ENCODE peak calls at places on chromosomes 4 and X, in ten cellular contexts. One of them, this sample, is unnamed.

GRCh38 chrX:24347871-24348270 is 12.6 kb upstream of the SUPT20HL1 start:
- DNase-seq in BJ: no peak
- DNase-seq in adrenal gland: no peak
- DNase-seq in body of pancreas: no peak
- DNase-seq in mammary epithelial cell: no peak
- DNase-seq in GM12864: no peak
- DNase-seq in epithelial cell of esophagus: no peak
- DNase-seq in heart left ventricle: no peak
- DNase-seq in heart right ventricle: no peak
- DNase-seq in BE2C: no peak
- DNase-seq in this sample: peak; percentile 61

GRCh38 chr4:71607780-71608673 is 175.9 kb downstream of the GC start:
- DNase-seq in BJ: peak; percentile 3
- DNase-seq in adrenal gland: no peak
- DNase-seq in body of pancreas: no peak
- DNase-seq in mammary epithelial cell: peak; percentile 11
- DNase-seq in GM12864: no peak
- DNase-seq in epithelial cell of esophagus: peak; percentile 87
- DNase-seq in heart left ventricle: no peak
- DNase-seq in heart right ventricle: no peak
- DNase-seq in BE2C: no peak
- DNase-seq in this sample: no peak

GRCh38 chrX:5823861-5824260 is 404.8 kb downstream of the NLGN4X start:
- DNase-seq in BJ: no peak
- DNase-seq in adrenal gland: no peak
- DNase-seq in body of pancreas: no peak
- DNase-seq in mammary epithelial cell: no peak
- DNase-seq in GM12864: no peak
- DNase-seq in epithelial cell of esophagus: no peak
- DNase-seq in heart left ventricle: no peak
- DNase-seq in heart right ventricle: no peak
- DNase-seq in BE2C: no peak
- DNase-seq in this sample: no peak

GRCh38 chr4:98996056-98996941 is 778 bp downstream of the METAP1 start:
- DNase-seq in BJ: no peak
- DNase-seq in adrenal gland: peak; percentile 29
- DNase-seq in body of pancreas: no peak
- DNase-seq in mammary epithelial cell: peak; percentile 53
- DNase-seq in GM12864: peak; percentile 13
- DNase-seq in epithelial cell of esophagus: peak; percentile 52
- DNase-seq in heart left ventricle: no peak
- DNase-seq in heart right ventricle: no peak
- DNase-seq in BE2C: no peak
- DNase-seq in this sample: peak; percentile 38

GRCh38 chr4:125266901-125267601 is 47.7 kb upstream of the FAT4 start:
- DNase-seq in BJ: peak; percentile 65
- DNase-seq in adrenal gland: no peak
- DNase-seq in body of pancreas: no peak
- DNase-seq in mammary epithelial cell: peak; percentile 96
- DNase-seq in GM12864: no peak
- DNase-seq in epithelial cell of esophagus: peak; percentile 97
- DNase-seq in heart left ventricle: no peak
- DNase-seq in heart right ventricle: no peak
- DNase-seq in BE2C: no peak
- DNase-seq in this sample: no peak

GRCh38 chr4:74794341-74794801 is at the start of gene BTC:
- DNase-seq in BJ: no peak
- DNase-seq in adrenal gland: peak; percentile 43
- DNase-seq in body of pancreas: peak; percentile 79
- DNase-seq in mammary epithelial cell: peak; percentile 52
- DNase-seq in GM12864: no peak
- DNase-seq in epithelial cell of esophagus: peak; percentile 59
- DNase-seq in heart left ventricle: peak; percentile 19
- DNase-seq in heart right ventricle: peak; percentile 13
- DNase-seq in BE2C: no peak
- DNase-seq in this sample: peak; percentile 60

GRCh38 chrX:101550825-101551767 is 749 bp downstream of the ARMCX1 start:
- DNase-seq in BJ: no peak
- DNase-seq in adrenal gland: peak; percentile 65
- DNase-seq in body of pancreas: peak; percentile 45
- DNase-seq in mammary epithelial cell: peak; percentile 4
- DNase-seq in GM12864: no peak
- DNase-seq in epithelial cell of esophagus: peak; percentile 29
- DNase-seq in heart left ventricle: peak; percentile 67
- DNase-seq in heart right ventricle: peak; percentile 46
- DNase-seq in BE2C: peak; percentile 57
- DNase-seq in this sample: peak; percentile 52

GRCh38 chr4:119116925-119117900 is 18.4 kb upstream of the MYOZ2 start:
- DNase-seq in BJ: no peak
- DNase-seq in adrenal gland: no peak
- DNase-seq in body of pancreas: no peak
- DNase-seq in mammary epithelial cell: no peak
- DNase-seq in GM12864: no peak
- DNase-seq in epithelial cell of esophagus: no peak
- DNase-seq in heart left ventricle: no peak
- DNase-seq in heart right ventricle: no peak
- DNase-seq in BE2C: no peak
- DNase-seq in this sample: no peak

GRCh38 chrX:69305333-69306062 is 140.2 kb upstream of the PJA1 start:
- DNase-seq in BJ: no peak
- DNase-seq in adrenal gland: no peak
- DNase-seq in body of pancreas: no peak
- DNase-seq in mammary epithelial cell: no peak
- DNase-seq in GM12864: no peak
- DNase-seq in epithelial cell of esophagus: no peak
- DNase-seq in heart left ventricle: no peak
- DNase-seq in heart right ventricle: no peak
- DNase-seq in BE2C: no peak
- DNase-seq in this sample: no peak

GRCh38 chr4:150379454-150379853 is 202.5 kb upstream of the MAB21L2 start:
- DNase-seq in BJ: no peak
- DNase-seq in adrenal gland: no peak
- DNase-seq in body of pancreas: no peak
- DNase-seq in mammary epithelial cell: peak; percentile 24
- DNase-seq in GM12864: no peak
- DNase-seq in epithelial cell of esophagus: peak; percentile 18
- DNase-seq in heart left ventricle: no peak
- DNase-seq in heart right ventricle: no peak
- DNase-seq in BE2C: no peak
- DNase-seq in this sample: no peak

GRCh38 chr4:29770627-29771026 is 949.5 kb upstream of the PCDH7 start:
- DNase-seq in BJ: no peak
- DNase-seq in adrenal gland: no peak
- DNase-seq in body of pancreas: no peak
- DNase-seq in mammary epithelial cell: no peak
- DNase-seq in GM12864: no peak
- DNase-seq in epithelial cell of esophagus: no peak
- DNase-seq in heart left ventricle: no peak
- DNase-seq in heart right ventricle: no peak
- DNase-seq in BE2C: no peak
- DNase-seq in this sample: no peak

GRCh38 chr4:121998024-121998423 is 46.2 kb upstream of the TRPC3 start:
- DNase-seq in BJ: no peak
- DNase-seq in adrenal gland: no peak
- DNase-seq in body of pancreas: no peak
- DNase-seq in mammary epithelial cell: no peak
- DNase-seq in GM12864: no peak
- DNase-seq in epithelial cell of esophagus: peak; percentile 20
- DNase-seq in heart left ventricle: no peak
- DNase-seq in heart right ventricle: no peak
- DNase-seq in BE2C: no peak
- DNase-seq in this sample: no peak

GRCh38 chr4:184755278-184755677 is 21.4 kb upstream of the CENPU start:
- DNase-seq in BJ: no peak
- DNase-seq in adrenal gland: no peak
- DNase-seq in body of pancreas: no peak
- DNase-seq in mammary epithelial cell: peak; percentile 77
- DNase-seq in GM12864: no peak
- DNase-seq in epithelial cell of esophagus: peak; percentile 78
- DNase-seq in heart left ventricle: peak; percentile 50
- DNase-seq in heart right ventricle: no peak
- DNase-seq in BE2C: no peak
- DNase-seq in this sample: no peak

GRCh38 chr4:3226467-3226866 is 22.5 kb upstream of the MSANTD1 start:
- DNase-seq in BJ: no peak
- DNase-seq in adrenal gland: peak; percentile 47
- DNase-seq in body of pancreas: peak; percentile 46
- DNase-seq in mammary epithelial cell: no peak
- DNase-seq in GM12864: no peak
- DNase-seq in epithelial cell of esophagus: no peak
- DNase-seq in heart left ventricle: no peak
- DNase-seq in heart right ventricle: no peak
- DNase-seq in BE2C: no peak
- DNase-seq in this sample: no peak

GRCh38 chrX:39196192-39197102 is 395.2 kb downstream of the MID1IP1 start:
- DNase-seq in BJ: no peak
- DNase-seq in adrenal gland: no peak
- DNase-seq in body of pancreas: peak; percentile 27
- DNase-seq in mammary epithelial cell: peak; percentile 72
- DNase-seq in GM12864: peak; percentile 72
- DNase-seq in epithelial cell of esophagus: peak; percentile 46
- DNase-seq in heart left ventricle: no peak
- DNase-seq in heart right ventricle: no peak
- DNase-seq in BE2C: no peak
- DNase-seq in this sample: peak; percentile 24

GRCh38 chrX:64204701-64205440 is 637 bp downstream of the AMER1 start:
- DNase-seq in BJ: no peak
- DNase-seq in adrenal gland: peak; percentile 54
- DNase-seq in body of pancreas: peak; percentile 35
- DNase-seq in mammary epithelial cell: peak; percentile 25
- DNase-seq in GM12864: no peak
- DNase-seq in epithelial cell of esophagus: peak; percentile 26
- DNase-seq in heart left ventricle: peak; percentile 55
- DNase-seq in heart right ventricle: peak; percentile 37
- DNase-seq in BE2C: peak; percentile 45
- DNase-seq in this sample: peak; percentile 36

DNA sequence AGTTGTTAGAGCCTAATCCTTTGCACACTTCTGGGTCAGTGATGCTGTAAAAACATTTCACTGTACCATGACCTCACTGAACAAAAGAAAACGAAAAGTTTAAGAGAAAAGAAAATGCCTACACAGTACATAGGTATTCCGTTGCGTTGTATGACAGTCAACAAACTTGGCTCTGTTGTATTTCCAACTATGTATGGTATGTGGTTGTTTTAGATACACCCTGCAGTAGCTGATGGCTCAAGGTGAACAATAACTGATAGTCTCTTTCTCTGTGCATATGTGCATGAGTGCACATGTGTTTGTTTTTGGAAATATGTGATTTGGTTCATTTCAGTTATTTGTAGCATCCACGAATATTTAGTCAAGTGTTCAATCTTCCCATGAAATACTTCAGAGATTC is 176.0 kb downstream of the BMPR1B start:
- DNase-seq in BJ: no peak
- DNase-seq in adrenal gland: no peak
- DNase-seq in body of pancreas: no peak
- DNase-seq in mammary epithelial cell: no peak
- DNase-seq in GM12864: no peak
- DNase-seq in epithelial cell of esophagus: peak; percentile 68
- DNase-seq in heart left ventricle: no peak
- DNase-seq in heart right ventricle: no peak
- DNase-seq in BE2C: no peak
- DNase-seq in this sample: no peak
- H3K4me3 ChIP-seq in BJ: no peak overlapping the region
- H3K4me3 ChIP-seq in adrenal gland: no peak overlapping the region
- H3K4me3 ChIP-seq in body of pancreas: no peak overlapping the region
- H3K4me3 ChIP-seq in mammary epithelial cell: no peak overlapping the region
- H3K4me3 ChIP-seq in GM12864: no peak overlapping the region
- H3K4me3 ChIP-seq in epithelial cell of esophagus: no peak overlapping the region
- H3K4me3 ChIP-seq in heart left ventricle: no peak overlapping the region
- H3K4me3 ChIP-seq in heart right ventricle: no peak overlapping the region
- H3K4me3 ChIP-seq in BE2C: no peak overlapping the region
- H3K4me3 ChIP-seq in this sample: no peak overlapping the region

DNA sequence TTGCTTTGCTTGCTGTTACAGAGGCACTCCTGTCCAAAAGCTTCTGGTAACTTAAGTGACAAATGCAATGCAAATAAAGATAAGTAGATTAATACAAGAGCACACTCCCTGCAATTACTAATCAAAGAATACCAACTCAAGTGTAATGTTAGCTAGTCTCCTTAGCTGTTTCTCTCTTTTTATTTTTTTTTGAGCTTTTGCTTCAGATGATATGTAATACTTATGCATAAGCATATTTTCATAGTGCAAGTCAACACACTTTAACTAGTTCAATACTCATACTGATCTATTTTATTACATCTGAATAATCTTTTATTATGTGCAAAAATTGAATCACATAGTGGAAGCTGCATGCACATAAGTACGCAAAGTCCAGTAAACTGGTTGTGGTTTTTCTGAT is 2.7 kb downstream of the SLC7A11 start:
- DNase-seq in BJ: no peak
- DNase-seq in adrenal gland: no peak
- DNase-seq in body of pancreas: no peak
- DNase-seq in mammary epithelial cell: no peak
- DNase-seq in GM12864: no peak
- DNase-seq in epithelial cell of esophagus: no peak
- DNase-seq in heart left ventricle: no peak
- DNase-seq in heart right ventricle: no peak
- DNase-seq in BE2C: no peak
- DNase-seq in this sample: no peak
- H3K4me3 ChIP-seq in BJ: peak overlapping the region; percentile 62
- H3K4me3 ChIP-seq in adrenal gland: no peak overlapping the region
- H3K4me3 ChIP-seq in body of pancreas: no peak overlapping the region
- H3K4me3 ChIP-seq in mammary epithelial cell: peak overlapping the region; percentile 94
- H3K4me3 ChIP-seq in GM12864: no peak overlapping the region
- H3K4me3 ChIP-seq in epithelial cell of esophagus: peak overlapping the region; percentile 22
- H3K4me3 ChIP-seq in heart left ventricle: no peak overlapping the region
- H3K4me3 ChIP-seq in heart right ventricle: no peak overlapping the region
- H3K4me3 ChIP-seq in BE2C: peak overlapping the region; percentile 78
- H3K4me3 ChIP-seq in this sample: no peak overlapping the region

DNA sequence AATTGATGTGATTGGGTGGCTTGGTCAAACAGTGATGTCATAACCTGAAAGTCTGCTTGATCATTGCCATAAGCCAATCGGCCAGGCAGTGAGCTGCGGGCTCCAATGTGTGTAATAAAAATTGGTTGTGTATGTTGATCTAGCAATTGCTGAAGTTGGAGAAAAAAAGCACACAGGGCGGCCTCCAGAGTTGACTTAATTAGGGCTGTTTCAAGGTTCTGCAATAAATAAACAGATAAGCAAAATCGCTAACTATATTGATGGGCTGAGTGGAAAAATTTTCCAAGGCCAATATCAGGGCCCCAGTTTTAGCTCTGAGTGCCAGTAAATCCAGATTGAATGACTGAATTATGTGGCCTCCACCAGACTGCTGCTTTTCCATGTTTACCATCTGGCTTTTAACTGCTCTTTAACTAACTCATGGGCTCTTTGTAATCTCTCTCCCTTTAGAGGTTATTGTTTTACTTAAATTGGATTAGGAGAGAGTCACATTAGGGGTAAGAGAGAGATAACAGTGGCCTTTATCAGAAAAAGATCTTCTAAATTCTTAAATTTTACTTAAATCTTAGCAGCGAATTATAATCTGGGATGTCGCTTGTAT is 160.6 kb upstream of the WDFY3 start:
- DNase-seq in BJ: no peak
- DNase-seq in adrenal gland: no peak
- DNase-seq in body of pancreas: no peak
- DNase-seq in mammary epithelial cell: no peak
- DNase-seq in GM12864: no peak
- DNase-seq in epithelial cell of esophagus: no peak
- DNase-seq in heart left ventricle: no peak
- DNase-seq in heart right ventricle: no peak
- DNase-seq in BE2C: peak; percentile 32
- DNase-seq in this sample: no peak
- H3K4me3 ChIP-seq in BJ: no peak overlapping the region
- H3K4me3 ChIP-seq in adrenal gland: no peak overlapping the region
- H3K4me3 ChIP-seq in body of pancreas: no peak overlapping the region
- H3K4me3 ChIP-seq in mammary epithelial cell: no peak overlapping the region
- H3K4me3 ChIP-seq in GM12864: no peak overlapping the region
- H3K4me3 ChIP-seq in epithelial cell of esophagus: no peak overlapping the region
- H3K4me3 ChIP-seq in heart left ventricle: no peak overlapping the region
- H3K4me3 ChIP-seq in heart right ventricle: no peak overlapping the region
- H3K4me3 ChIP-seq in BE2C: peak overlapping the region; percentile 49
- H3K4me3 ChIP-seq in this sample: no peak overlapping the region

GRCh38 chrX:41010188-41010846 is 74.9 kb upstream of the USP9X start:
- DNase-seq in BJ: peak; percentile 39
- DNase-seq in adrenal gland: peak; percentile 89
- DNase-seq in body of pancreas: peak; percentile 84
- DNase-seq in mammary epithelial cell: peak; percentile 75
- DNase-seq in GM12864: no peak
- DNase-seq in epithelial cell of esophagus: peak; percentile 87
- DNase-seq in heart left ventricle: peak; percentile 86
- DNase-seq in heart right ventricle: peak; percentile 70
- DNase-seq in BE2C: peak; percentile 81
- DNase-seq in this sample: peak; percentile 83
- H3K4me3 ChIP-seq in BJ: peak overlapping the region; percentile 32
- H3K4me3 ChIP-seq in adrenal gland: no peak overlapping the region
- H3K4me3 ChIP-seq in body of pancreas: no peak overlapping the region
- H3K4me3 ChIP-seq in mammary epithelial cell: peak overlapping the region; percentile 13
- H3K4me3 ChIP-seq in GM12864: no peak overlapping the region
- H3K4me3 ChIP-seq in epithelial cell of esophagus: peak overlapping the region; percentile 18
- H3K4me3 ChIP-seq in heart left ventricle: peak overlapping the region; percentile 49
- H3K4me3 ChIP-seq in heart right ventricle: peak overlapping the region; percentile 45
- H3K4me3 ChIP-seq in BE2C: peak overlapping the region; percentile 25
- H3K4me3 ChIP-seq in this sample: no peak overlapping the region